ENCODE peak calls at places on chromosomes 2 and 18, in four cellular contexts. W is HCT116, Y is H54, X is upper lobe of left lung. O is an unnamed sample.

GRCh38 chr2:39512941-39513340 is 75.9 kb upstream of the MAP4K3 start:
- DNase-seq in W (no peak), Y (no peak), X (no peak), O (no peak)

GRCh38 chr2:36360063-36360462 is 4.5 kb downstream of the CRIM1 start:
- DNase-seq in W (no peak), Y (no peak), X (no peak), O (no peak)

GRCh38 chr2:241728627-241729026 is 5.8 kb upstream of the D2HGDH start:
- DNase-seq in W (no peak), Y (no peak), X (no peak), O (no peak)

GRCh38 chr18:45221363-45221762 is 393.9 kb upstream of the SLC14A2 start:
- DNase-seq in W (no peak), Y (no peak), X (no peak), O (no peak)

GRCh38 chr2:128108166-128108565 is 17.2 kb downstream of the UGGT1 start:
- DNase-seq in W (no peak), Y (no peak), X (no peak), O (no peak)

GRCh38 chr2:102789349-102790085 is 27.7 kb downstream of the TMEM182 start:
- DNase-seq in W (no peak), Y (no peak), X (no peak), O (no peak)

GRCh38 chr18:79531926-79532689 is 136.4 kb downstream of the NFATC1 start:
- DNase-seq in W (no peak), Y (no peak), X (no peak), O (peak; percentile 4)

GRCh38 chr2:240480834-240481623 is 45.6 kb downstream of the GPC1 start:
- DNase-seq in W (no peak), Y (no peak), X (no peak), O (no peak)

GRCh38 chr18:31274915-31275314 is 43.0 kb upstream of the DSG1 start:
- DNase-seq in W (peak; percentile 66), Y (no peak), X (peak; percentile 62), O (peak; percentile 42)

GRCh38 chr2:223580951-223581350 is 21.2 kb downstream of the SCG2 start:
- DNase-seq in W (no peak), Y (peak; percentile 21), X (no peak), O (peak; percentile 9)

GRCh38 chr2:200596774-200597173 is 11.0 kb downstream of the AOX1 start:
- DNase-seq in W (no peak), Y (no peak), X (no peak), O (no peak)

GRCh38 chr2:121731366-121731765 is 5.3 kb downstream of the NIFK start:
- DNase-seq in W (no peak), Y (no peak), X (no peak), O (peak; percentile 2)

GRCh38 chr18:79832169-79832568 is 34.4 kb downstream of the KCNG2 start:
- DNase-seq in W (no peak), Y (no peak), X (no peak), O (no peak)

GRCh38 chr2:202848813-202849212 is 22.8 kb downstream of the ICA1L start:
- DNase-seq in W (no peak), Y (no peak), X (peak; percentile 47), O (peak; percentile 16)

GRCh38 chr2:54610700-54611099 is 112.8 kb upstream of the EML6 start:
- DNase-seq in W (no peak), Y (no peak), X (no peak), O (no peak)

GRCh38 chr18:60064271-60064670 is 164.5 kb downstream of the PMAIP1 start:
- DNase-seq in W (no peak), Y (no peak), X (no peak), O (no peak)

GRCh38 chr18:64809801-64810200 is 660.9 kb upstream of the LINC00305 start:
- DNase-seq in W (no peak), Y (no peak), X (no peak), O (no peak)

GRCh38 chr18:39624934-39625333 is 2059.3 kb upstream of the CELF4 start:
- DNase-seq in W (no peak), Y (peak; percentile 3), X (no peak), O (no peak)

GRCh38 chr2:149037851-149038250 is 648 bp upstream of the LYPD6B start:
- DNase-seq in W (peak; percentile 27), Y (no peak), X (no peak), O (peak; percentile 48)

GRCh38 chr2:54050445-54050844 is 65.0 kb upstream of the ACYP2 start:
- DNase-seq in W (no peak), Y (no peak), X (no peak), O (no peak)

GRCh38 chr2:219733106-219733505 is 105.7 kb downstream of the SLC4A3 start:
- DNase-seq in W (no peak), Y (no peak), X (no peak), O (no peak)

GRCh38 chr2:180716186-180717180 is 263.9 kb upstream of the UBE2E3 start:
- DNase-seq in W (no peak), Y (no peak), X (no peak), O (no peak)

GRCh38 chr2:75798624-75799023 is 87.9 kb upstream of the GCFC2 start:
- DNase-seq in W (no peak), Y (no peak), X (no peak), O (no peak)

GRCh38 chr18:10240276-10240675 is 214.2 kb upstream of the APCDD1 start:
- DNase-seq in W (no peak), Y (no peak), X (no peak), O (no peak)

GRCh38 chr2:226334981-226335720 is 464.5 kb downstream of the IRS1 start:
- DNase-seq in W (peak; percentile 24), Y (no peak), X (no peak), O (no peak)

GRCh38 chr18:59612461-59612860 is 84.8 kb downstream of the CCBE1 start:
- DNase-seq in W (no peak), Y (no peak), X (no peak), O (no peak)

GRCh38 chr2:149991576-149991975 is 404.0 kb upstream of the MMADHC start:
- DNase-seq in W (no peak), Y (no peak), X (no peak), O (no peak)

GRCh38 chr2:198664349-198664748 is 793.4 kb downstream of the SATB2 start:
- DNase-seq in W (no peak), Y (no peak), X (no peak), O (no peak)

GRCh38 chr2:45533771-45534170 is 77.3 kb downstream of the SRBD1 start:
- DNase-seq in W (no peak), Y (no peak), X (no peak), O (no peak)

GRCh38 chr2:37366773-37367172 is 22.3 kb downstream of the QPCT start:
- DNase-seq in W (no peak), Y (no peak), X (no peak), O (no peak)

GRCh38 chr2:185221-185620 is 78.6 kb downstream of the SH3YL1 start:
- DNase-seq in W (no peak), Y (no peak), X (no peak), O (no peak)

GRCh38 chr18:56696966-56697365 is 45.8 kb downstream of the WDR7 start:
- DNase-seq in W (no peak), Y (no peak), X (no peak), O (no peak)

GRCh38 chr2:170313636-170314348 is 135.8 kb downstream of the MYO3B start:
- DNase-seq in W (no peak), Y (no peak), X (no peak), O (no peak)

GRCh38 chr2:25215948-25216679 is 47.7 kb upstream of the POMC start:
- DNase-seq in W (no peak), Y (no peak), X (peak; percentile 67), O (peak; percentile 65)
- TF ChIP-seq POLR2A in W (no peak), Y (no peak), X (peak; percentile 71), O (no peak)

GRCh38 chr18:26714739-26715138 is 150.8 kb downstream of the AQP4 start:
- DNase-seq in W (no peak), Y (no peak), X (no peak), O (no peak)
- TF ChIP-seq POLR2A in W (no peak), Y (no peak), X (no peak), O (no peak)

DNA sequence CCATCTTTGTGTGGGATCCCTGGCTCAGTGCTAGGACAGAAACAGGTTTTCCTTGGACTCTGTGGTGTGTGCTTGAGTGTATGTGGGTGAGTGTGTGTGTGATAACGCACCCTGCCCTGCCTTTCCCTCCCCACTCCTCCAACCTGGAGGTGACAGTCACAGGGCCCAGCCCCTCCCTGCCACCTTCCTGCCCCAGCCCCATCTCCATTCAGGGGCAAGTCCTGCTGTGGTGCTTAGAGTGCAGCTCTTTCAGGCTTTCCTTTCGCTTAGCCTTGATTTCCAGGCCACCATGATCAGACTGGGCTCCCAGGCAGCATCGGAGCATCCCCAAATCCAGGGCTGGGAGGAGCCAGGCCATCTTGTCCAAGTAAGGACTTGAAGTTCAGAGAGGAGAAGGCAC is 185.2 kb downstream of the ZFP36L2 start:
- DNase-seq in W (no peak), Y (no peak), X (no peak), O (no peak)
- TF ChIP-seq POLR2A in W (no peak), Y (no peak), X (no peak), O (no peak)

GRCh38 chr2:120344991-120345975 is 653 bp upstream of the INHBB start:
- DNase-seq in W (no peak), Y (no peak), X (no peak), O (no peak)

GRCh38 chr2:120346034-120346666 is at the start of gene INHBB:
- DNase-seq in W (no peak), Y (no peak), X (no peak), O (peak; percentile 40)

GRCh38 chr2:120348134-120349103 is 2.5 kb downstream of the INHBB start:
- DNase-seq in W (no peak), Y (no peak), X (peak; percentile 53), O (peak; percentile 68)

GRCh38 chr2:120347387-120348010 is 1.6 kb downstream of the INHBB start:
- DNase-seq in W (no peak), Y (no peak), X (no peak), O (no peak)

DNA sequence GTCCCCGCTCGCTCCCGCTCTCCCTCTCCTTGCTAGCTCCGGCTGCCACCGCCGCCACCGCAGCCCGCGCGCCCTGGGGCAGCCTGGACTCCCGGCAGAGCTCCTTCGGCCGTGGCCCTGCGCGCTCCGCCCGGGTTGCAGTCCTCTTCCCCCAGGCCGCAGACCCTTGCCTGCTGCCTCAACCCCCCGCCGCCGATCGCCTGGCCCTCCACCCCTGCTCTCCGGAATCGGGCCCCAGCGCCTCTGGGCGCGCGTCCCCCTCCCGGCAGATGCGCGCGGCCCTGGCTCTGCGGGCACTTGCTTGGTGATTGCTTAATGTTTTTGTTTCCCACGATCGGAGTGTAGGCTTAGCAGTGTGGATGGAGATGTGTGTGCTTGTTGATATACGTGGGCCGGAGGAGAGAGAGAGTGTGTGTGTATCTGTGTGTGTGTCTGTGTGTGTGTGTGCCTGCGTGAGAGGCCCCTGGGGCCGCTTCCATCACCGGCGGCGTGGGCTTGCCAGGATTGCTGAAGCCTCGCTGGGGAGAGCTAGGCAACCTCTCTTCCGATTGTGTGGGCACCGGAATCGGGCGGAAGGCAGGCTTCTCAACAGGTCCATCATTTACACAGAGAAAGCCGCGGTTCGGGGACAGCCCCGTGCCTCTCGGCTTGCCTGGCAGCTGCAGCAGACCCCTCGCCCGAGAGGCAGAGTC is 877 bp downstream of the INHBB start:
- DNase-seq in W (no peak), Y (no peak), X (no peak), O (no peak)
- TF ChIP-seq POLR2A in W (no peak), Y (no peak), X (no peak), O (no peak)

O was measured in body of pancreas.